ENCODE peak calls at places on chromosomes 12 and 14, in seven cellular contexts. Y is lower lobe of right lung, H is adipocyte, F is lung, V is tibial artery, L is A549, W is neural progenitor cell. S is an unnamed sample. For H3K9me3, the result is how much of the 10 kb centered on the place peaks cover.

GRCh38 chr12:107415834-107416233 is 269.8 kb upstream of the PWP1 start:
- DNase-seq in Y (no peak), H (peak), F (no peak), V (no peak), L (no peak), W (no peak), S (no peak)

GRCh38 chr12:58621126-58621525 is 299.2 kb downstream of the LRIG3 start:
- DNase-seq in Y (no peak), H (no peak), F (no peak), V (no peak), L (no peak), W (no peak), S (no peak)

GRCh38 chr12:107349008-107349747 is 255.8 kb upstream of the CRY1 start:
- DNase-seq in Y (no peak), H (peak), F (no peak), V (no peak), L (peak), W (peak), S (no peak)

GRCh38 chr12:56634837-56635538 is 4.9 kb upstream of the BAZ2A start:
- DNase-seq in Y (peak), H (peak), F (peak), V (peak), L (peak), W (peak), S (peak)

GRCh38 chr14:80136358-80136757 is 74.9 kb downstream of the DIO2 start:
- DNase-seq in Y (no peak), H (no peak), F (no peak), V (no peak), L (no peak), W (peak), S (no peak)

GRCh38 chr14:52730708-52731111 is 744 bp downstream of the STYX start:
- DNase-seq in Y (no peak), H (no peak), F (no peak), V (no peak), L (no peak), W (no peak), S (no peak)

GRCh38 chr14:90880282-90880681 is 64.1 kb upstream of the TTC7B start:
- DNase-seq in Y (no peak), H (no peak), F (no peak), V (no peak), L (no peak), W (no peak), S (no peak)

GRCh38 chr14:96056509-96057422 is 17.6 kb downstream of the C14orf132 start:
- DNase-seq in Y (no peak), H (no peak), F (no peak), V (peak), L (no peak), W (peak), S (no peak)

GRCh38 chr14:95023886-95024285 is 133.4 kb downstream of the DICER1 start:
- DNase-seq in Y (no peak), H (peak), F (peak), V (peak), L (no peak), W (no peak), S (no peak)

GRCh38 chr12:112285600-112286401 is 96.4 kb downstream of the HECTD4 start:
- DNase-seq in Y (no peak), H (no peak), F (no peak), V (no peak), L (no peak), W (no peak), S (no peak)

GRCh38 chr12:45268672-45269406 is 52.9 kb downstream of the ANO6 start:
- DNase-seq in Y (peak), H (peak), F (peak), V (peak), L (peak), W (peak), S (no peak)

GRCh38 chr12:68804654-68805591 is 3.1 kb upstream of the MDM2 start:
- DNase-seq in Y (no peak), H (no peak), F (no peak), V (no peak), L (no peak), W (no peak), S (no peak)

GRCh38 chr14:64707661-64708060 is 3.4 kb downstream of the PLEKHG3 start:
- DNase-seq in Y (no peak), H (peak), F (no peak), V (peak), L (peak), W (no peak), S (no peak)

GRCh38 chr14:89960895-89961294 is 5.2 kb downstream of the TDP1 start:
- DNase-seq in Y (no peak), H (no peak), F (no peak), V (no peak), L (no peak), W (no peak), S (no peak)

GRCh38 chr14:99073401-99073800 is 198.6 kb downstream of the BCL11B start:
- DNase-seq in Y (no peak), H (no peak), F (no peak), V (no peak), L (no peak), W (no peak), S (no peak)

GRCh38 chr12:78457951-78458350 is 406.6 kb upstream of the SYT1 start:
- DNase-seq in Y (no peak), H (peak), F (no peak), V (no peak), L (no peak), W (no peak), S (no peak)

GRCh38 chr12:109572506-109572845 is 828 bp downstream of the MMAB start:
- DNase-seq in Y (no peak), H (peak), F (no peak), V (no peak), L (no peak), W (no peak), S (no peak)

GRCh38 chr12:70482764-70483163 is 116.7 kb downstream of the KCNMB4 start:
- DNase-seq in Y (no peak), H (peak), F (no peak), V (no peak), L (no peak), W (no peak), S (no peak)

GRCh38 chr14:105531088-105531957 is 4.9 kb downstream of the TMEM121 start:
- DNase-seq in Y (no peak), H (no peak), F (no peak), V (no peak), L (no peak), W (no peak), S (no peak)

GRCh38 chr14:105980224-105980623 is 453.8 kb downstream of the TMEM121 start:
- DNase-seq in Y (no peak), H (no peak), F (no peak), V (no peak), L (no peak), W (no peak), S (no peak)

GRCh38 chr14:58549358-58549757 is 88.4 kb upstream of the DACT1 start:
- DNase-seq in Y (no peak), H (no peak), F (no peak), V (no peak), L (no peak), W (no peak), S (no peak)

GRCh38 chr12:98498635-98499034 is 16.8 kb upstream of the TMPO start:
- DNase-seq in Y (no peak), H (no peak), F (no peak), V (no peak), L (no peak), W (no peak), S (no peak)

GRCh38 chr12:98503343-98503592 is 12.1 kb upstream of the TMPO start:
- DNase-seq in Y (peak), H (peak), F (peak), V (peak), L (peak), W (peak), S (peak)

GRCh38 chr12:98503593-98504367 is 11.6 kb upstream of the TMPO start:
- DNase-seq in Y (peak), H (peak), F (peak), V (peak), L (peak), W (peak), S (peak)

GRCh38 chr12:98504368-98504617 is 11.1 kb upstream of the TMPO start:
- DNase-seq in Y (no peak), H (no peak), F (no peak), V (no peak), L (peak), W (no peak), S (no peak)

DNA sequence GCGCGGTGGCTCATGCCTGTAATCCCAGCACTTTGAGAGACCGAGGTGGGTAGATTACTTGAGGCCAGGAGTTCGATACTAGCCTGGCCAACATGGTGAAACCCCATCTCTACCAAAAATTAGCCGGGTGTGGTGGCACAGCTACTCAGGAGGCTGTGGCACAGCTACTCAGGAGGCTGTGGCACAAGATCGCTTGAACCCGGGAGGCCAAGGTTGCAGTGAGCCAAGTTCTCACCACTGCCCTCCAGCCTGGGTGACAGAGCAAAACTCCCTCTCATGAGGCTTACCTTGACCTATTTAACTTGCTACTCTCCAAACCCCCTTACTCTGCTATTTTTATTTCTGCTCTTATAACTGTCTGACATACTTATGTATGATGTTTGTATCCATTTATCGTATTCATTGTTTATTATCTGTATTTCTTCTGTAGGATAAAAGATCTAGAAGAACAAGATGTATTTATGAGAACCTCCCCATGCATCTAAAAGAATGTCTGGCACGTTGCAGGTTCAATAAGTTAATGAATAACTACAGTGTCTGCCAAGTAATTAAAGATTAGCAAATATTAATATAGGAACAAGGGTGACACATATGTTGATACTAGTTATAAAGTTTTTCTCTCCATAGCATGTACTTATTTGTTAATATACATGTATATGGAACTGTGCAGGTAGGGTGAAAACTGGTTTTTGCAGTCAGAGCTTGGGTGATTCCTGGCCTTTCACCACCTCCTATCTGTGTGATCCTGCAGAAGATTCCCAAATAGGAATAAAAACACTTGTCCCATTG is 15.5 kb upstream of the TMPO start:
- DNase-seq in Y (no peak), H (no peak), F (no peak), V (no peak), L (no peak), W (no peak), S (no peak)
- H3K9me3 ChIP-seq in Y (under half), H (under half), F (under half), V (under half), L (under half), W (under half), S (under half)

GRCh38 chr14:84217066-84217465 is 1312.9 kb upstream of the FLRT2 start:
- DNase-seq in Y (no peak), H (no peak), F (no peak), V (no peak), L (no peak), W (no peak), S (no peak)
- H3K9me3 ChIP-seq in Y (under half), H (under half), F (under half), V (under half), L (under half), W (under half), S (under half)

GRCh38 chr12:131383741-131384543 is 326.9 kb upstream of the SFSWAP start:
- DNase-seq in Y (peak), H (no peak), F (no peak), V (no peak), L (no peak), W (no peak), S (no peak)

GRCh38 chr12:131385313-131386166 is 325.4 kb upstream of the SFSWAP start:
- DNase-seq in Y (no peak), H (no peak), F (no peak), V (no peak), L (no peak), W (no peak), S (no peak)

GRCh38 chr12:131383291-131383690 is 327.6 kb upstream of the SFSWAP start:
- DNase-seq in Y (peak), H (no peak), F (no peak), V (no peak), L (no peak), W (no peak), S (no peak)

GRCh38 chr12:131386167-131386521 is 324.7 kb upstream of the SFSWAP start:
- DNase-seq in Y (peak), H (no peak), F (no peak), V (no peak), L (no peak), W (no peak), S (no peak)

DNA sequence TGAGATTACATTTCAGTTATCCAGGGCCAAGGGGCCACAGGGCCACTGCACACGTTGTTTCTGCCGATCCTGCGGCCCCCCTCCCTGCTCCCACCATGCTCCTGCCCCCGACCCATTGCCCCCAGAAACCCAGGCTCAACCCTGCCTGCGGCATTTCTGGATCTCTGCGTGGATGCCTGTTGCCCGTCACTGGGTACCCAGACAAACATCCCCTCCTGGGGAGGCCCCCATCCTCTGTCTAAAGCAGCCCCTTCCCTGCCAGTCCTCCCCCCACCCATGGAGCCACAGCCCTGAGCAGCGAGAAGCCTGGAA is 326.4 kb upstream of the SFSWAP start:
- DNase-seq in Y (no peak), H (no peak), F (no peak), V (no peak), L (no peak), W (no peak), S (no peak)
- H3K9me3 ChIP-seq in Y (under half), H (under half), F (under half), V (under half), L (under half), W (under half), S (under half)

GRCh38 chr12:38016606-38017005 is 300.0 kb upstream of the ALG10B start:
- DNase-seq in Y (no peak), H (no peak), F (no peak), V (no peak), L (no peak), W (no peak), S (no peak)
- H3K9me3 ChIP-seq in Y (half or more), H (half or more), F (under half), V (under half), L (under half), W (half or more), S (under half)

GRCh38 chr12:130621696-130622298 is 94.3 kb downstream of the RIMBP2 start:
- DNase-seq in Y (no peak), H (no peak), F (no peak), V (no peak), L (no peak), W (no peak), S (no peak)
- H3K9me3 ChIP-seq in Y (under half), H (under half), F (under half), V (under half), L (under half), W (under half), S (under half)

S was measured in T-helper 17 cell.